ENCODE peak calls at places on chromosomes 3 and 15, in four cellular contexts. One of them, this sample, is unnamed.
A peak's percentile ranks its signal among the peaks of the same experiment; 100 is the strongest.

GRCh38 chr3:13025090-13025489 is 48.1 kb downstream of the IQSEC1 start:
- DNase-seq in Right ventricle myocardium superior: peak; percentile 72
- DNase-seq in lower leg skin: no peak
- DNase-seq in naive B cell: no peak
- DNase-seq in this sample: no peak

GRCh38 chr15:39058371-39059131 is 493.9 kb upstream of the RASGRP1 start:
- DNase-seq in Right ventricle myocardium superior: no peak
- DNase-seq in lower leg skin: no peak
- DNase-seq in naive B cell: no peak
- DNase-seq in this sample: no peak

GRCh38 chr3:175346573-175347356 is 487.6 kb downstream of the NAALADL2 start:
- DNase-seq in Right ventricle myocardium superior: peak; percentile 66
- DNase-seq in lower leg skin: peak; percentile 87
- DNase-seq in naive B cell: no peak
- DNase-seq in this sample: peak; percentile 16

GRCh38 chr3:129025691-129026435 is 24.8 kb downstream of the EFCC1 start:
- DNase-seq in Right ventricle myocardium superior: peak; percentile 83
- DNase-seq in lower leg skin: no peak
- DNase-seq in naive B cell: no peak
- DNase-seq in this sample: no peak

GRCh38 chr15:70703066-70703465 is 60.3 kb downstream of the UACA start:
- DNase-seq in Right ventricle myocardium superior: no peak
- DNase-seq in lower leg skin: no peak
- DNase-seq in naive B cell: no peak
- DNase-seq in this sample: no peak

GRCh38 chr3:134369861-134370596 is 4.2 kb downstream of the AMOTL2 start:
- DNase-seq in Right ventricle myocardium superior: no peak
- DNase-seq in lower leg skin: peak; percentile 68
- DNase-seq in naive B cell: no peak
- DNase-seq in this sample: no peak

GRCh38 chr3:196641278-196642058 is 2.0 kb downstream of the NRROS start:
- DNase-seq in Right ventricle myocardium superior: no peak
- DNase-seq in lower leg skin: no peak
- DNase-seq in naive B cell: peak; percentile 57
- DNase-seq in this sample: no peak

GRCh38 chr3:16305121-16305541 is 40.1 kb downstream of the OXNAD1 start:
- DNase-seq in Right ventricle myocardium superior: no peak
- DNase-seq in lower leg skin: no peak
- DNase-seq in naive B cell: no peak
- DNase-seq in this sample: no peak

GRCh38 chr3:54987719-54988118 is 59.9 kb upstream of the LRTM1 start:
- DNase-seq in Right ventricle myocardium superior: no peak
- DNase-seq in lower leg skin: no peak
- DNase-seq in naive B cell: no peak
- DNase-seq in this sample: no peak

GRCh38 chr3:186502138-186502941 is 41.8 kb downstream of the CRYGS start:
- DNase-seq in Right ventricle myocardium superior: no peak
- DNase-seq in lower leg skin: no peak
- DNase-seq in naive B cell: no peak
- DNase-seq in this sample: no peak

GRCh38 chr3:154188846-154189245 is 67.7 kb downstream of the ARHGEF26 start:
- DNase-seq in Right ventricle myocardium superior: no peak
- DNase-seq in lower leg skin: no peak
- DNase-seq in naive B cell: no peak
- DNase-seq in this sample: no peak

This sample was measured in GM12878.